ENCODE peak calls at places on chromosomes 16 and 17, in nine cellular contexts. I is aorta, F is thoracic aorta, A is K562, N is adrenal gland, C is NT2/D1, V is GM12878, O is kidney, D is uterus. T is an unnamed sample.

GRCh38 chr16:67406628-67407027 is 9.6 kb downstream of the ZDHHC1 start:
- DNase-seq in I (no peak), F (no peak), A (no peak), N (no peak), C (no peak), V (no peak), O (no peak), D (peak; percentile 74), T (peak; percentile 49)

GRCh38 chr17:2957631-2958286 is 105.6 kb downstream of the OR1D5 start:
- DNase-seq in I (peak; percentile 57), F (no peak), A (no peak), N (no peak), C (no peak), V (no peak), O (no peak), D (no peak), T (peak; percentile 11)

GRCh38 chr16:55136356-55136755 is 187.6 kb upstream of the IRX6 start:
- DNase-seq in I (no peak), F (no peak), A (no peak), N (no peak), C (no peak), V (no peak), O (no peak), D (no peak), T (no peak)

GRCh38 chr16:87575027-87575804 is 27.1 kb upstream of the JPH3 start:
- DNase-seq in I (no peak), F (no peak), A (peak; percentile 48), N (no peak), C (peak; percentile 71), V (no peak), O (no peak), D (no peak), T (no peak)

GRCh38 chr17:45948498-45948880 is 50.6 kb upstream of the STH start:
- DNase-seq in I (no peak), F (no peak), A (no peak), N (no peak), C (no peak), V (no peak), O (no peak), D (no peak), T (no peak)

GRCh38 chr17:77594416-77595209 is 363.9 kb upstream of the TNRC6C start:
- DNase-seq in I (peak; percentile 52), F (no peak), A (no peak), N (no peak), C (no peak), V (no peak), O (no peak), D (no peak), T (no peak)

GRCh38 chr17:35291802-35292201 is 48.9 kb downstream of the SLFN5 start:
- DNase-seq in I (no peak), F (no peak), A (no peak), N (no peak), C (no peak), V (no peak), O (no peak), D (no peak), T (no peak)

GRCh38 chr16:88835383-88835782 is 21.4 kb downstream of the GALNS start:
- DNase-seq in I (no peak), F (no peak), A (no peak), N (no peak), C (no peak), V (no peak), O (no peak), D (no peak), T (no peak)

GRCh38 chr16:84633622-84634021 is 14.7 kb upstream of the KLHL36 start:
- DNase-seq in I (peak; percentile 87), F (no peak), A (no peak), N (peak; percentile 82), C (no peak), V (no peak), O (peak; percentile 95), D (peak; percentile 75), T (no peak)

GRCh38 chr17:17698869-17699351 is 17.7 kb downstream of the RAI1 start:
- DNase-seq in I (no peak), F (no peak), A (no peak), N (peak; percentile 58), C (no peak), V (no peak), O (no peak), D (peak; percentile 69), T (no peak)

GRCh38 chr17:78132767-78133178 is 2.2 kb downstream of the TMC8 start:
- DNase-seq in I (no peak), F (no peak), A (no peak), N (no peak), C (no peak), V (no peak), O (no peak), D (no peak), T (no peak)

GRCh38 chr17:82236142-82236971 is 7.5 kb downstream of the SLC16A3 start:
- DNase-seq in I (peak; percentile 89), F (no peak), A (peak; percentile 87), N (peak; percentile 70), C (no peak), V (no peak), O (peak; percentile 88), D (peak; percentile 69), T (peak; percentile 99)
- H3K4me1 ChIP-seq in I (no peaks in the 10 kb centered on the region), F (peaks cover 43% of the 10 kb centered on the region), A (peaks cover 97% of the 10 kb centered on the region), N (peaks cover 33% of the 10 kb centered on the region), C (peaks cover 57% of the 10 kb centered on the region), V (peaks cover 64% of the 10 kb centered on the region), O (peaks cover 68% of the 10 kb centered on the region), D (peaks cover 7% of the 10 kb centered on the region), T (peaks cover 37% of the 10 kb centered on the region)

GRCh38 chr17:81870978-81871386 is at the start of gene ARHGDIA:
- DNase-seq in I (no peak), F (no peak), A (no peak), N (peak; percentile 29), C (no peak), V (no peak), O (no peak), D (no peak), T (no peak)
- H3K4me1 ChIP-seq in I (no peaks in the 10 kb centered on the region), F (peaks cover 20% of the 10 kb centered on the region), A (peaks cover 72% of the 10 kb centered on the region), N (peaks cover 25% of the 10 kb centered on the region), C (peaks cover 32% of the 10 kb centered on the region), V (peaks cover 8% of the 10 kb centered on the region), O (peaks cover 35% of the 10 kb centered on the region), D (no peaks in the 10 kb centered on the region), T (peaks cover 7% of the 10 kb centered on the region)

DNA sequence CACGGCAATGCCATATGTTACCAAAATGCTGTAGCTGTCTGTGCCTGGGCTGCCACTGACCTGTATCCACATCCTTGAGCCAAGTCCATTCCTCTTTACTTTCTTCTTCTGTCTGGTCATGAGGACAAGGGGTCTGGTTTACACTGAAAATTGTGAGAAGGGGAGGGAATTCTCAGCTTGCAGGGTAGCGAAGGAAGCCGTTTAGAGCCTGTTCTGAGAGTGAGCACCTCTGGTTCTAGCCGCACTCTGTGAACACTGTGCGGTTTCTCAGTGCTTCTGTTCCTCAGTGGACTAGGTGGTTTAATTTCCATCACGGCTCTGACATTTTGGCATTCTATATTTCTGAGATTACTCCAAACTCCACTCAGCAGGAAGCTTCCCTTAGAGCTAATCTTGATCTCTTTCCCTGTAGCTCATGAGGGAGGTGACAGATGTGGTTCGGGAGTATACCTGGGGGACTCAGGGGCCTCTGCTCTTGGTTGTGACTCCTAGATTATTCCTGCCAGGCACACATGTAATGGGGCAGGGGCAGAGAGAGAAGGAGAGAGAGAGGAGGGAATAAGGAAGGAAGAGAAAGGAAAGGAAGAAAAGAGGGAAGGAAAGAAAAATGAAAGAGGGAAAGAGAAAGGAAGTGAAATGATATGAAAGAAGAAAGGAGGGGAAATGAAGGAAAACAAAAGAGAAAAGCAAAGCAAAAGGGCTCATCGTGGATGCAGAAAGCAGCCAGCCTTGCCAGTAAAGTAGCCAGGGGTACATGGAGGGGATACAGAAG is 14.2 kb upstream of the TBX21 start:
- DNase-seq in I (no peak), F (no peak), A (no peak), N (no peak), C (no peak), V (no peak), O (no peak), D (no peak), T (no peak)
- H3K4me1 ChIP-seq in I (no peaks in the 10 kb centered on the region), F (no peaks in the 10 kb centered on the region), A (peaks cover 40% of the 10 kb centered on the region), N (no peaks in the 10 kb centered on the region), C (peaks cover 31% of the 10 kb centered on the region), V (peaks cover 84% of the 10 kb centered on the region), O (peaks cover 10% of the 10 kb centered on the region), D (no peaks in the 10 kb centered on the region), T (peaks cover 42% of the 10 kb centered on the region)

DNA sequence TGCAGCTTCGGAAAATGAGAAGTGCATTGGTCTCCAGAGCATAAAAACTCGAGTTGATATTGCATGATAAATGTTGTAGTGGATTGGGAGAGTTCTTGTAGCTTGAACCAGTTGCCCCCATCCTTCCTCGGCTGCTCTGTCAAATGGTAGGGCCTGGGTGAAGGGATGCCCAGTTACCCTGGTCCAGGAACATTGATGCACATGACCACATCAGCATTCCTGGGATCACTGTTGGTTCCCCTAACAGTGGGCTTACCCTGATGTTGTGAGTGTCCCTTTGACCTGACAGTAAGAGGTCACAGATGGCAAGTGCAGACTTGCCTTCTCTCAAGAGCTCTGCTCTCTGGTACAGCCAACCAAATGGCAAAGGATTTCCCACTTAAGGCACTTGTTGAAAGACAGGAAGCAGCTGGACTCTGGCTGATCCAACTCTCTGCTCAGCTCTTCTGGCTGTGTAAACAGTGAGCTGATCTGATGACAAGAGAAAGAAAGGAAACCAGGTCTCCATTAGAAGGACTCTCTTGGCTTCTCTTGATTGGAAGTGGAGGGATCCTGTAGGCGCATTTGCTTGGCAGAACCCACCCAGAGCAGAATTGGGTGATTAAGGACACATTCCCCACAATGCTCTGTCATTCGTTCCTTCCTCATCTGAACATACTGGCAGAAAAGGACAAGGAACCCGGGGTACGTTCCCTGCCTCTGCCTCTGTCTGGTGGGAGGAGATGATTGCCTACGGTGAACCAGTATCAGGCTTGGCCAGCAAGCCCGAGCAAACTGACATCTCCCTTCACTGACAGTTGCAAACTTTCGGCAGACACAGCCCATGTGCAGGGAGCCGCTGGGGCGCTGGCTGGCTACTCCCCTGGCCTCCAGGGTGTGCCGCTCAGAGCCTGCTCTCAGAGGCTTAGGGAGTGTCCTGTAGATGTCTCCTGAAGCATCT is 29.3 kb downstream of the LDHD start:
- DNase-seq in I (no peak), F (no peak), A (peak; percentile 85), N (no peak), C (no peak), V (no peak), O (peak; percentile 65), D (no peak), T (peak; percentile 85)
- H3K4me1 ChIP-seq in I (no peaks in the 10 kb centered on the region), F (peaks cover 10% of the 10 kb centered on the region), A (peaks cover 28% of the 10 kb centered on the region), N (peaks cover 4% of the 10 kb centered on the region), C (peaks cover 9% of the 10 kb centered on the region), V (peaks cover 15% of the 10 kb centered on the region), O (peaks cover 17% of the 10 kb centered on the region), D (no peaks in the 10 kb centered on the region), T (peaks cover 25% of the 10 kb centered on the region)

GRCh38 chr17:73341350-73342056 is 29.7 kb upstream of the CDC42EP4 start:
- DNase-seq in I (no peak), F (no peak), A (no peak), N (no peak), C (no peak), V (no peak), O (no peak), D (peak; percentile 50), T (no peak)

GRCh38 chr17:73340093-73340596 is 28.3 kb upstream of the CDC42EP4 start:
- DNase-seq in I (no peak), F (no peak), A (no peak), N (peak; percentile 79), C (no peak), V (peak; percentile 42), O (no peak), D (peak; percentile 86), T (peak; percentile 63)

GRCh38 chr17:73336613-73337400 is 25.0 kb upstream of the CDC42EP4 start:
- DNase-seq in I (no peak), F (no peak), A (no peak), N (no peak), C (no peak), V (no peak), O (peak; percentile 68), D (no peak), T (no peak)

GRCh38 chr17:73338050-73338491 is 26.3 kb upstream of the CDC42EP4 start:
- DNase-seq in I (peak; percentile 83), F (peak; percentile 38), A (no peak), N (no peak), C (no peak), V (no peak), O (peak; percentile 92), D (peak; percentile 66), T (peak; percentile 48)

GRCh38 chr17:73338566-73339247 is 26.9 kb upstream of the CDC42EP4 start:
- DNase-seq in I (no peak), F (no peak), A (no peak), N (no peak), C (no peak), V (no peak), O (peak; percentile 69), D (no peak), T (no peak)
- H3K4me1 ChIP-seq in I (no peaks in the 10 kb centered on the region), F (peaks cover 22% of the 10 kb centered on the region), A (peaks cover 17% of the 10 kb centered on the region), N (peaks cover 4% of the 10 kb centered on the region), C (peaks cover 26% of the 10 kb centered on the region), V (no peaks in the 10 kb centered on the region), O (peaks cover 10% of the 10 kb centered on the region), D (no peaks in the 10 kb centered on the region), T (peaks cover 21% of the 10 kb centered on the region)

T was measured in SJCRH30.